ENCODE peak calls at places on chromosomes 16 and 17, in nine cellular contexts. L, W, C, U, S, O, Y, Z and X are unnamed samples.

GRCh38 chr17:62321451-62321850 is 58.9 kb upstream of the EFCAB3 start:
- DNase-seq in L (peak), W (no peak), C (no peak), U (no peak), S (no peak), O (peak), Y (no peak), Z (no peak), X (no peak)

GRCh38 chr16:87066695-87067556 is 250.3 kb downstream of the C16orf95 start:
- DNase-seq in L (no peak), W (no peak), C (no peak), U (no peak), S (peak), O (no peak), Y (no peak), Z (no peak), X (no peak)

GRCh38 chr16:66569131-66569530 is 2.9 kb downstream of the CMTM1 start:
- DNase-seq in L (peak), W (no peak), C (no peak), U (no peak), S (no peak), O (no peak), Y (no peak), Z (no peak), X (no peak)

GRCh38 chr17:31525801-31526549 is 134.5 kb downstream of the RAB11FIP4 start:
- DNase-seq in L (no peak), W (peak), C (peak), U (no peak), S (no peak), O (no peak), Y (no peak), Z (peak), X (no peak)

GRCh38 chr16:53756329-53756996 is 52.5 kb downstream of the FTO start:
- DNase-seq in L (no peak), W (no peak), C (no peak), U (no peak), S (no peak), O (peak), Y (no peak), Z (no peak), X (no peak)

GRCh38 chr17:13002761-13003453 is 14.9 kb downstream of the ELAC2 start:
- DNase-seq in L (peak), W (peak), C (peak), U (no peak), S (no peak), O (peak), Y (peak), Z (peak), X (peak)

GRCh38 chr17:228223-228615 is 46.8 kb upstream of the DOC2B start:
- DNase-seq in L (no peak), W (no peak), C (no peak), U (no peak), S (no peak), O (no peak), Y (no peak), Z (no peak), X (no peak)

GRCh38 chr16:72493681-72494415 is 321.9 kb upstream of the PMFBP1 start:
- DNase-seq in L (no peak), W (no peak), C (no peak), U (no peak), S (no peak), O (peak), Y (no peak), Z (no peak), X (no peak)

GRCh38 chr17:29235904-29236303 is 10.8 kb upstream of the CRYBA1 start:
- DNase-seq in L (no peak), W (no peak), C (no peak), U (no peak), S (no peak), O (no peak), Y (no peak), Z (no peak), X (no peak)

GRCh38 chr16:48605518-48606110 is 4.4 kb downstream of the N4BP1 start:
- DNase-seq in L (peak), W (no peak), C (no peak), U (no peak), S (no peak), O (no peak), Y (no peak), Z (no peak), X (no peak)

GRCh38 chr17:38881600-38882191 is 11.8 kb downstream of the LASP1 start:
- DNase-seq in L (no peak), W (no peak), C (peak), U (no peak), S (peak), O (peak), Y (peak), Z (peak), X (peak)

GRCh38 chr16:67843343-67843765 is 1.2 kb downstream of the THAP11 start:
- DNase-seq in L (no peak), W (no peak), C (no peak), U (no peak), S (no peak), O (no peak), Y (no peak), Z (no peak), X (no peak)

GRCh38 chr17:82238562-82239201 is 9.8 kb downstream of the SLC16A3 start:
- DNase-seq in L (peak), W (no peak), C (no peak), U (peak), S (peak), O (peak), Y (peak), Z (no peak), X (peak)

GRCh38 chr16:57730771-57731730 is 4.5 kb upstream of the KATNB1 start:
- DNase-seq in L (no peak), W (no peak), C (no peak), U (no peak), S (no peak), O (no peak), Y (no peak), Z (no peak), X (no peak)

GRCh38 chr17:58684003-58684402 is 7.8 kb downstream of the TEX14 start:
- DNase-seq in L (no peak), W (no peak), C (no peak), U (no peak), S (no peak), O (no peak), Y (no peak), Z (no peak), X (no peak)

GRCh38 chr17:6366144-6366755 is 68.7 kb downstream of the AIPL1 start:
- DNase-seq in L (peak), W (no peak), C (no peak), U (no peak), S (no peak), O (no peak), Y (no peak), Z (no peak), X (no peak)

GRCh38 chr17:36720131-36720530 is 118.7 kb downstream of the MRM1 start:
- DNase-seq in L (no peak), W (no peak), C (no peak), U (no peak), S (no peak), O (no peak), Y (no peak), Z (no peak), X (no peak)

GRCh38 chr17:62030264-62030663 is 34.8 kb downstream of the MED13 start:
- DNase-seq in L (no peak), W (no peak), C (no peak), U (no peak), S (no peak), O (no peak), Y (no peak), Z (no peak), X (no peak)

GRCh38 chr16:24139282-24139681 is 116.9 kb upstream of the CACNG3 start:
- DNase-seq in L (peak), W (peak), C (no peak), U (no peak), S (no peak), O (no peak), Y (no peak), Z (no peak), X (no peak)

GRCh38 chr16:84228321-84228838 is 11.4 kb downstream of the KCNG4 start:
- DNase-seq in L (peak), W (peak), C (no peak), U (no peak), S (peak), O (peak), Y (peak), Z (no peak), X (peak)

GRCh38 chr16:69326172-69326873 is 4.1 kb downstream of the PDF start:
- DNase-seq in L (no peak), W (no peak), C (no peak), U (no peak), S (peak), O (no peak), Y (peak), Z (no peak), X (no peak)
- H3K4me3 ChIP-seq in L (no peak), W (peak), C (peak), U (no peak), S (no peak), O (no peak), Y (no peak), Z (no peak), X (no peak)

GRCh38 chr17:44005527-44005864 is 1.1 kb downstream of the NAGS start:
- DNase-seq in L (no peak), W (no peak), C (no peak), U (no peak), S (no peak), O (no peak), Y (no peak), Z (no peak), X (no peak)

GRCh38 chr17:44006581-44007345 is 2.3 kb downstream of the NAGS start:
- DNase-seq in L (peak), W (peak), C (peak), U (peak), S (peak), O (peak), Y (peak), Z (peak), X (peak)

GRCh38 chr17:44004077-44004760 is at the start of gene NAGS:
- DNase-seq in L (peak), W (peak), C (no peak), U (peak), S (no peak), O (no peak), Y (peak), Z (no peak), X (peak)

GRCh38 chr17:44005865-44006580 is 1.6 kb downstream of the NAGS start:
- DNase-seq in L (peak), W (peak), C (peak), U (peak), S (no peak), O (no peak), Y (peak), Z (no peak), X (no peak)

DNA sequence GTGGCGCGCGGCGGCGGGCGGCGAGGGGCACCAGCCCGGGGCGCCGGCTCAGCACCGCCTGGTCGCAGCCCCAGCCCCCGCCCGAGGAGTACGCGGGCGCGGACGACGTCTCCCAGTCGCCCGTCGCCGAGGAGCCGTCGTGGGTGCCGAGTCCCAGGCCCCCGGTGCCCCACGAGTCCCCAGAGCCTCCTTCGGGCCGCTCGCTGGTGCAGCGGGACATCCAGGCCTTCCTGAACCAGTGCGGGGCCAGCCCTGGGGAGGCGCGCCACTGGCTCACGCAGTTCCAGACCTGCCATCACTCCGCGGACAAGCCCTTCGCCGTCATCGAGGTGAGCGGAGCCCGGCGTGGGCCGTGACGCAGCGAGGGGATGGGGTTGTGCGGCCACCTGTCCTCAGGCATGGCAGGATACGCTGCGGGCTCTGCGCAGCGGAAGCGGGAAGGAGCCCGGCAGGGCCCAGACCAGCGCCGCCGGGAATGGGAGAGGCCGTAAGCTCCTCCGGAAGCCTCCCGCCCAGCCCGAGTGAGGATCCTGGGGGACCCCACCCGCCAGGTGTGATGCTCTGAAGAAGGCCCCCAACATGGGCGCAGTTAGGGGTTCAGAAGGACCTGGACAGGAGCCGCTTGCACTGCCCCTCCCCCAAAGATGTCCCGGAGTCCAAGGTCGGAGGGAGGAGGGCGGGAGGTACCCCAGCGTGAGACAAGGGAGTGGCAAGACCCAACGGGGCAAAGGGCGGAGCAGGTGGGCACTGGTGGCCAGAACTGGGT is 522 bp downstream of the NAGS start:
- DNase-seq in L (peak), W (peak), C (no peak), U (peak), S (no peak), O (no peak), Y (peak), Z (no peak), X (no peak)
- H3K4me3 ChIP-seq in L (peak), W (peak), C (no peak), U (no peak), S (peak), O (peak), Y (peak), Z (no peak), X (peak)

DNA sequence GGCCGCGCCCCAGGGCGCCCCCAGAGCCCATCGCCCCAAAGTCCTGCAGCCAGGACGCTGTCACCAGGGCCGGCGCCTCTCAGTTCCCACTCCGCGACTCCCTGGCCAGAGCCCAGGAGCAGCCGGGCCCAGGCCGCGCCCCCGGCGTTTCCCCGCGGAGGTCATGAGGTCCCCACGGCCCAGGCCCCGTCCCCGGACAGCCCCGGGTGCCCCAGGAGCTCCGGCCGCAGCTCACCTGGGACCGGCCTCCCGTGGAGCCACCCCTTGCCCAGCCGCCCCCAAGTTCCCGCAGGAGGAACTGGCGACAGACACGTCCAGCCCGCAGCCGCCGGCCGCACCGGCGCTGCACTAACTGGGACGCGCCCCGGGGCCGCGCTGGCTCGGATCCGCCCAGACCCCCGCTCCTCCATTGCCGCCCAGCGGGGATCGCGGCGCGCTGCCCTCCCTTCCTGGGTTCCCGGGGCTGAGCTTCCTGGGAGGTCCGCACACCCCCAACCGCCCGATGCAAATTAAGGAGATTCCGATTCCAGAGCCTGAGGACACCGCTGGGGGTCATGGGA is 9.7 kb downstream of the AHSP start:
- DNase-seq in L (no peak), W (peak), C (no peak), U (no peak), S (no peak), O (no peak), Y (no peak), Z (no peak), X (no peak)
- H3K4me3 ChIP-seq in L (no peak), W (peak), C (no peak), U (no peak), S (peak), O (no peak), Y (peak), Z (no peak), X (peak)

DNA sequence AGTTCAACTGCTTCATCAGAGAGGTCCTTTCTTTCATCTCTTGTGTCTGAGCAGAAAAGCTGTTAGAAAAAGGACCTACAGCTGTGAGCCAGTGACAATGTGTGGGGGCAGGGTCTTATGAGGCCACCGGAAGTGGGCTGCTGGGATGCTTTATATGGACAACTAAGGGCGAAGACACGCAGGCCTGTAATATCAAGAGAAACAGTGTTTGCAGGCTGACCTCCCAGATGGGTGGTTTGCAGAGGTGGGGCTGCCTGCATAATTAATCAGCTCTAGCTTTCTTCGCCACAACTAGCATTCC is 30.4 kb upstream of the SALL1 start:
- DNase-seq in L (no peak), W (peak), C (peak), U (no peak), S (no peak), O (no peak), Y (no peak), Z (no peak), X (no peak)
- H3K4me3 ChIP-seq in L (no peak), W (peak), C (no peak), U (no peak), S (no peak), O (no peak), Y (no peak), Z (no peak), X (no peak)

GRCh38 chr17:16419929-16420271 is 4.5 kb downstream of the TRPV2 start:
- DNase-seq in L (peak), W (no peak), C (no peak), U (peak), S (no peak), O (peak), Y (no peak), Z (no peak), X (no peak)
- H3K4me3 ChIP-seq in L (no peak), W (no peak), C (no peak), U (no peak), S (peak), O (no peak), Y (no peak), Z (no peak), X (no peak)

GRCh38 chr16:997440-998051 is 16.0 kb downstream of the SOX8 start:
- DNase-seq in L (no peak), W (peak), C (no peak), U (peak), S (no peak), O (peak), Y (peak), Z (no peak), X (peak)
- H3K4me3 ChIP-seq in L (no peak), W (no peak), C (no peak), U (peak), S (peak), O (no peak), Y (no peak), Z (no peak), X (no peak)